ENCODE peak calls at places on chromosomes 1 and 21, in four cellular contexts. Q is lower lobe of right lung, D is AG10803, E is H1. S is an unnamed sample.

GRCh38 chr1:184743062-184743756 is 11.4 kb downstream of the EDEM3 start:
- DNase-seq in D (no peak), Q (no peak), E (no peak), S (no peak)

GRCh38 chr21:33196956-33197374 is 32.8 kb upstream of the IFNAR2 start:
- DNase-seq in E (peak), Q (peak), D (peak), S (no peak)

GRCh38 chr1:236030572-236030971 is 34.3 kb downstream of the NID1 start:
- DNase-seq in D (no peak), Q (no peak), E (no peak), S (no peak)

GRCh38 chr1:6359568-6360496 is 33.7 kb downstream of the ACOT7 start:
- DNase-seq in D (peak), E (no peak), Q (peak), S (no peak)

GRCh38 chr1:156752843-156753486 is 1.5 kb upstream of the HDGF start:
- DNase-seq in E (no peak), D (peak), Q (peak), S (no peak)

GRCh38 chr1:206739411-206740076 is 31.0 kb upstream of the IL19 start:
- DNase-seq in E (no peak), Q (no peak), D (no peak), S (no peak)

GRCh38 chr1:108208724-108209404 is 8.7 kb upstream of the SLC25A24 start:
- DNase-seq in E (no peak), D (no peak), Q (no peak), S (no peak)

GRCh38 chr1:205584732-205585131 is 47.1 kb downstream of the ELK4 start:
- DNase-seq in E (no peak), D (no peak), Q (no peak), S (no peak)

GRCh38 chr1:38113080-38113743 is 66.6 kb upstream of the POU3F1 start:
- DNase-seq in D (no peak), E (no peak), Q (no peak), S (no peak)

GRCh38 chr1:3431686-3432085 is 22.8 kb upstream of the ARHGEF16 start:
- DNase-seq in D (no peak), E (no peak), Q (no peak), S (no peak)

GRCh38 chr1:18578271-18578670 is 52.4 kb upstream of the PAX7 start:
- DNase-seq in D (no peak), E (no peak), Q (no peak), S (no peak)

GRCh38 chr1:79151006-79151796 is 144.7 kb upstream of the ADGRL4 start:
- DNase-seq in D (no peak), Q (no peak), E (no peak), S (no peak)

GRCh38 chr1:19762175-19762779 is 37.4 kb downstream of the TMCO4 start:
- DNase-seq in D (no peak), Q (no peak), E (no peak), S (no peak)

GRCh38 chr1:200837931-200838571 is 34.7 kb upstream of the GPR25 start:
- DNase-seq in Q (no peak), E (no peak), D (peak), S (no peak)

GRCh38 chr21:22657786-22658185 is 1659.6 kb downstream of the NCAM2 start:
- DNase-seq in D (no peak), E (no peak), Q (no peak), S (no peak)

GRCh38 chr1:186626533-186626932 is 53.7 kb downstream of the PTGS2 start:
- DNase-seq in E (no peak), Q (no peak), D (no peak), S (no peak)

GRCh38 chr1:15426492-15427279 is 11.6 kb upstream of the CTRC start:
- DNase-seq in E (no peak), D (no peak), Q (no peak), S (no peak)
- TF ChIP-seq CTCF in E (peak), D (no peak), Q (peak), S (no peak)

GRCh38 chr1:9425859-9426258 is 113.4 kb upstream of the SLC25A33 start:
- DNase-seq in E (no peak), Q (no peak), D (no peak), S (no peak)

GRCh38 chr1:9426291-9426711 is 113.0 kb upstream of the SLC25A33 start:
- DNase-seq in E (no peak), Q (no peak), D (no peak), S (no peak)

GRCh38 chr1:9429369-9429766 is 109.9 kb upstream of the SLC25A33 start:
- DNase-seq in E (no peak), Q (no peak), D (no peak), S (no peak)

GRCh38 chr1:9427388-9427787 is 111.9 kb upstream of the SLC25A33 start:
- DNase-seq in Q (no peak), E (no peak), D (no peak), S (no peak)

GRCh38 chr1:9428601-9429368 is 110.5 kb upstream of the SLC25A33 start:
- DNase-seq in Q (peak), D (peak), E (peak), S (peak)
- TF ChIP-seq CTCF in Q (peak), D (peak), E (peak), S (no peak)

DNA sequence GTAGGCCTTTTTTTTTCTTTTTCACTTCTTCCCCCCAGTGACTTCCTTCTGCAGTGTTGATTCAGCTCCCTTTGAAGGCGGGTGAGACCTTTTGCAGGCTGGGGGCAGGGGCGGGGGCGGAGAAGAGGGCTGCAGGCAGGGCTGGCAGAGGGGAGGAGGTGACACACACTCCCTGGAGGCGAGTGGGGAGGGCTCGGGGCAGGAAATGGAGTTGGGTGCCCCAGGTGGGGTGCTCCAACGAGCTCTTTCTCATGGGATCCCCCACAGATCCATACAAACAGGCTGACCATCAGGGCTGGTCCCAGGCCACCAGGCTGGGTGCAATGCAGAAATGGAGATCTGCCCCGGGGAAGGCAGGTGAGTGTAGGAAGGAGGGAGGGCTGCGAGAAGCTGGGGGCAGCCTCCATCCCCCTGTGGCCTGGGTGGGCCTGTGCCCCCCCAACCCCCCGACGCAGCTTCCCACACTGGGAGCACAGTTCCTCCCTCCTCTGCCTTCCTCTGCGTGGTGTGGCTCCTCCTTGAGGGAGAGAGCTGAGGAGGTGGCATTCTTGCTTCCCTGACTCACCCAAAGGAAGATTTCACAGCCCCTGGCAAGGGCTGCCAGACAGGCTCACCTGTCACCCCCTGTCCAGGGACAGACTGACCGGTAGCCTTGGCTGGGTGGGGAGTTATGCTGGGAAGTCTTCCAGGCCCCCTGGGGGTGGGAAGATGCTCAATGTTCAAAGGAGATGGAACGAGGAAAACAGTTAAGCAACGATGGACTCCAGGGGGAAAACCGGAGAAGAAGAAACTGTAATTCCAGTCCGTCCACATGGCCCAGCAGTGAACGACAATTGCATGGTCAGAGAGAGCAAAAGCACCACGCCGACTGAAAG is 7.1 kb upstream of the ITGB2 start:
- DNase-seq in D (peak), Q (peak), E (no peak), S (no peak)
- TF ChIP-seq CTCF in D (peak), Q (no peak), E (no peak), S (no peak)

GRCh38 chr1:21541835-21542234 is 32.6 kb downstream of the ALPL start:
- DNase-seq in E (no peak), D (peak), Q (no peak), S (no peak)
- TF ChIP-seq CTCF in E (no peak), D (peak), Q (no peak), S (no peak)

GRCh38 chr1:50929376-50929958 is 30.6 kb downstream of the FAF1 start:
- DNase-seq in Q (no peak), D (peak), E (no peak), S (no peak)
- TF ChIP-seq CTCF in Q (peak), D (peak), E (no peak), S (peak)

GRCh38 chr1:59765036-59765730 is 49.6 kb upstream of the HOOK1 start:
- DNase-seq in Q (no peak), D (no peak), E (no peak), S (no peak)

GRCh38 chr1:59763418-59763817 is 51.3 kb upstream of the HOOK1 start:
- DNase-seq in D (no peak), Q (no peak), E (no peak), S (no peak)

GRCh38 chr1:59757185-59757747 is 57.5 kb upstream of the HOOK1 start:
- DNase-seq in E (no peak), Q (no peak), D (no peak), S (no peak)

GRCh38 chr1:59759156-59759925 is 55.4 kb upstream of the HOOK1 start:
- DNase-seq in D (peak), E (peak), Q (peak), S (peak)

DNA sequence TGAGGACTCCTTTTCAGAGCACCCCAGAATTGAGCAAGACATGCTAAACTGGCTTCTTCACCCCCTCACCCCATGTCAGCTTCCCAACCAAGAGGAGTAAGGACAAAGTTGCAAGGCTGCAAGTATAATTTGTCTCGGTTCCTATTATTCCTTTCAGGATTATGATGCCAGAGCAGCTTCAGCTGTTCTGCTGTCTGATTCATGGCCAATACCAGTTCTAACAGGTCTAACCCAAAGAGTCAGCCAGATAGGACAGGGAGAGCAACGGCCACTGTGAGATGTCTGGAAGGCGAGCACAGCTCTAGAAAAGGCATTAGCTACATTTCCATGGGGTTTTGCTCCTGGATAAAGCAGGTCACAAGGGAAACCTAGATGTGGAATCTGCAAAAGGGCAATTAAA is 53.3 kb upstream of the HOOK1 start:
- DNase-seq in Q (no peak), E (no peak), D (peak), S (no peak)
- TF ChIP-seq CTCF in Q (no peak), E (no peak), D (no peak), S (no peak)

DNA sequence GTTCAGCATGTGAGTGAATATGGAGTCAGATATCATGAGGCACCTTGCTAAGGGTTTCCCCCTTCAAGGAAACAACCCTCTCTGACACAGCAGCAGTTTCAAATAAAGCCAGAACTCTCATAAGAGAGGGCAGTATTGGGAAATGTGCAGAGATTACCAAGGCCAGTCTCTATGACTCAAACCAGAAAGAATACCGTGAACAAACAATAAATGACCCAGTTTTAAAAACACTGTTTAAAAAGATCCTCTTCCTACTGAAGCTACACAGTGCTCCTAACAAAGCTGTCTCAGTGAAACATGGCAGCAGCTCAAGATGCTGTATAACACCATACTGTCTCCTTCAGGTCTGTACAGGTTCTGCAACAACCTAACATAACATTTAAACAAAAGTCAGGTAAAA is 102.6 kb downstream of the KIAA0319L start:
- DNase-seq in E (no peak), Q (no peak), D (peak), S (no peak)
- TF ChIP-seq CTCF in E (no peak), Q (no peak), D (peak), S (no peak)

DNA sequence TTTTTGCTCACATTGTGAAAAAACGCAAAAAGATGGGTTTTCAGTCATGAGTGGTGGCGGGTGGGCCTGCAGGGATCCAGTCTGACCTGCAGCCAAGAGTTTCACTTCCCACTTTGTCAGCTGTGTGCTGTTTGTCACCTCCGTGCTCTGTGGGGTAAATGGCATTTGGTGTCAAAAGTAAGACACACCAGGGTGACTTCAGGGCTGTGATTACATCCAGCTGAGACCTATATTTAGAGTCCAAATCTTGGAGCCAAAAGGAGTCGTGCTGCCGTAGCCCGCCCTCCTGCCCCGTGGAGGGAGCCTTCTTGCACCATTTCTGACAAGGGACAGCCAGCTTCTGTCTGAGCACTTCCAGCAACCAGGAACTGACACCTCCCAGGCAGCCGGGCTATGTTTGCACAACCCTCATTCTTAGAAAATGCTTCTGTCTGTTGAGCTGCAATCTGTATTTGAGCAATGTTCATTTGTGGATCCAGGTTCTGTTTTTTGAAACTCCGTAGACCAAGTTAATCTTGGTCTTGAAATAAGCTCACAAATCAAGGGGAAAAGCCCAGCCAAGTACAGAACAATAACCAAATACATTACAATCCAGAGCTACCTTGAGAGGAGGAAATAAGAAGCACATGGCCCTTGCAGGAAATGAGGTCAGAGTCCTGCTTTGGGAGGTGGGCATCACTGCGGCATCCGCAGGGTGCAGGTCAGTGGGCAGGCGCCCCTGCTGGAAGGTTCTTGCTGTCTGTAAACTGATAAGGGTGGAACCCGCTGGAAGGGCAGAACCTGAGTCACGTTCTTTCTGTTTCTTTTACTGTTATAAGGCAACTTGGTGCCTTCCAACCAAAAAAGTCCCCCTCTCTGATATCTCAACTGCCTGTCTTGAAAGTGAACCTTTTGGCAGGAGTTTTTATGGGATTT is 14.4 kb downstream of the ABCG1 start:
- DNase-seq in E (no peak), Q (peak), D (peak), S (no peak)
- TF ChIP-seq CTCF in E (peak), Q (peak), D (no peak), S (no peak)

S was measured in D721Med.